ENCODE peak calls at places on chromosomes 13 and 19, in four cellular contexts. F is HTR-8/SVneo, W is cardiac muscle cell, U is AG08395. T is an unnamed sample.

GRCh38 chr19:57099199-57099661 is 20.6 kb upstream of the USP29 start:
- DNase-seq in W (peak), U (peak), F (peak), T (no peak)

GRCh38 chr19:14413765-14414171 is 5.4 kb downstream of the DDX39A start:
- DNase-seq in F (no peak), W (peak), U (no peak), T (no peak)

GRCh38 chr13:43865892-43866291 is 13.6 kb downstream of the CCDC122 start:
- DNase-seq in U (peak), F (no peak), W (peak), T (peak)

GRCh38 chr13:76884571-76885202 is 1.5 kb downstream of the KCTD12 start:
- DNase-seq in W (peak), F (peak), U (no peak), T (no peak)

GRCh38 chr19:40177286-40178070 is 13.7 kb upstream of the MAP3K10 start:
- DNase-seq in F (no peak), W (no peak), U (no peak), T (no peak)

GRCh38 chr19:28966737-28967401 is 246.1 kb downstream of the UQCRFS1 start:
- DNase-seq in F (peak), U (no peak), W (peak), T (no peak)

GRCh38 chr13:106619688-106620555 is 52.0 kb upstream of the ARGLU1 start:
- DNase-seq in F (peak), U (peak), W (peak), T (no peak)

GRCh38 chr19:44984005-44984404 is 17.3 kb upstream of the RELB start:
- DNase-seq in F (no peak), U (no peak), W (no peak), T (no peak)

GRCh38 chr13:50731400-50731799 is 112.1 kb downstream of the DLEU7 start:
- DNase-seq in W (peak), F (peak), U (peak), T (no peak)

GRCh38 chr19:34733266-34733825 is 697 bp upstream of the ZNF181 start:
- DNase-seq in F (no peak), U (no peak), W (no peak), T (no peak)

GRCh38 chr13:79589605-79590511 is 108.9 kb downstream of the NDFIP2 start:
- DNase-seq in W (peak), F (no peak), U (no peak), T (peak)

GRCh38 chr13:80337011-80337688 is 3.8 kb downstream of the SPRY2 start:
- DNase-seq in U (no peak), W (peak), F (no peak), T (no peak)

GRCh38 chr19:19137556-19138109 is 645 bp downstream of the TMEM161A start:
- DNase-seq in W (peak), U (no peak), F (no peak), T (no peak)

GRCh38 chr19:54178581-54179261 is 5.8 kb upstream of the TMC4 start:
- DNase-seq in U (no peak), F (no peak), W (no peak), T (no peak)